ENCODE peak calls at places on chromosomes 7 and 10, in six cellular contexts. N is colonic mucosa, S is breast epithelium, J is brain microvascular endothelial cell, A is H9, H is astrocyte. W is an unnamed sample.
A peak's percentile ranks its signal among the peaks of the same experiment; 100 is the strongest.

GRCh38 chr10:110360857-110361474 is 56.2 kb upstream of the SMNDC1 start:
- DNase-seq in N (no peak), J (no peak), A (no peak), S (no peak), H (peak; percentile 13), W (no peak)

GRCh38 chr10:31034041-31034918 is 2.6 kb upstream of the ZNF438 start:
- DNase-seq in S (no peak), A (no peak), J (peak; percentile 86), N (no peak), H (peak; percentile 99), W (peak; percentile 64)

GRCh38 chr7:100942038-100942774 is 7.1 kb upstream of the MUC3A start:
- DNase-seq in S (no peak), H (no peak), A (no peak), J (no peak), N (peak; percentile 70), W (no peak)

GRCh38 chr10:35640474-35640873 is 1.6 kb downstream of the FZD8 start:
- DNase-seq in A (peak; percentile 78), J (peak; percentile 43), H (peak; percentile 61), S (peak; percentile 35), N (peak; percentile 70), W (no peak)

GRCh38 chr10:89129850-89130396 is 77.2 kb downstream of the CH25H start:
- DNase-seq in H (peak; percentile 75), S (peak; percentile 31), N (peak; percentile 22), J (peak; percentile 83), A (no peak), W (peak; percentile 14)

GRCh38 chr10:50990568-50991495 is 83.5 kb upstream of the PRKG1 start:
- DNase-seq in H (peak; percentile 67), S (no peak), N (peak; percentile 73), A (peak; percentile 54), J (peak; percentile 92), W (peak; percentile 34)

GRCh38 chr10:27701971-27702537 is 43.6 kb downstream of the MKX start:
- DNase-seq in N (no peak), A (no peak), H (no peak), J (no peak), S (no peak), W (no peak)

GRCh38 chr10:102960158-102960557 is 42.1 kb downstream of the CNNM2 start:
- DNase-seq in S (no peak), N (no peak), J (no peak), A (no peak), H (no peak), W (no peak)

GRCh38 chr10:87619705-87620104 is 40.0 kb upstream of the PAPSS2 start:
- DNase-seq in N (no peak), H (peak; percentile 47), A (no peak), J (no peak), S (no peak), W (no peak)

GRCh38 chr10:14330390-14331071 is at the start of gene FRMD4A:
- DNase-seq in A (peak; percentile 43), N (no peak), H (no peak), S (no peak), J (no peak), W (no peak)
- H3K27me3 ChIP-seq in A (no peaks in the 10 kb centered on the region), N (no peaks in the 10 kb centered on the region), H (peaks cover 17% of the 10 kb centered on the region), S (no peaks in the 10 kb centered on the region), J (no peaks in the 10 kb centered on the region), W (peaks cover 5% of the 10 kb centered on the region)

GRCh38 chr10:14879055-14879800 is 562 bp downstream of the SUV39H2 start:
- DNase-seq in H (peak; percentile 5), N (peak; percentile 41), S (peak; percentile 18), A (no peak), J (no peak), W (no peak)

GRCh38 chr10:14889318-14889717 is 10.7 kb downstream of the SUV39H2 start:
- DNase-seq in S (no peak), J (no peak), N (no peak), H (no peak), A (no peak), W (no peak)

GRCh38 chr10:14879801-14880193 is 1.1 kb downstream of the SUV39H2 start:
- DNase-seq in A (no peak), H (no peak), N (no peak), J (no peak), S (no peak), W (no peak)

GRCh38 chr10:14880201-14880600 is 1.5 kb downstream of the SUV39H2 start:
- DNase-seq in N (no peak), S (no peak), J (no peak), A (no peak), H (no peak), W (no peak)

GRCh38 chr10:14884082-14884481 is 5.4 kb downstream of the SUV39H2 start:
- DNase-seq in N (no peak), A (no peak), H (no peak), S (no peak), J (no peak), W (no peak)
- H3K27me3 ChIP-seq in N (no peaks in the 10 kb centered on the region), A (no peaks in the 10 kb centered on the region), H (no peaks in the 10 kb centered on the region), S (no peaks in the 10 kb centered on the region), J (no peaks in the 10 kb centered on the region), W (no peaks in the 10 kb centered on the region)

DNA sequence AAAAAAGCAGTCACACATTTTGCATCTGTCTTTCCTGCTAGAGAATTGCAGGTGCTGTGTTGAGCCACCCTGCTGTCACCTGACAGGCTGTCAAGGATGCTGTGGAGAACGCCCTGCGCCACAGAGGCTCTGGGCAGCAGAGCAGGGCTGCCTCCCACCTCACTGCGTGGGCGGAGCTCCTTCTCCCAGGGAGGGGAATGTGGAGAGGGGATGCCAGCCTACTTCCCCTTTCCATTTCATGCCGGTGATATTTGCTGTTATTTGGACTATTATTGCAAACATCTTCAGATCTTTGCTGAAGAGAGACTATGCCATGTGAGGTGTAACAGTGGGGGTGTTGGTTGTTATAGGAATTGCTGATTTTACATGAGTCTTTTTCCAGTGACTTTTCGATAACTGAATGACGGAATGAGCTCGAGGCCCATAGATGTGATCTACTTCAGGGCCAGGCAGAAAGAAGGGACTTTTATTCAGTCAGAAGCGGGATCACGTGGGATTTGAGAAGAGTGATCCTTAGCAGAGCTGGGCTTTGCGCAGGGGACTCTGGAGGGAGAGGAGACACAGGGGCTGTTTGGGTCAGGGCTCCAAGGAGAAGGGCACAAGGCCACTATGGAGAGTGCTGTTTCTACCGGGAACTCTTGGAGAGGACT is 13.6 kb upstream of the PRKAG2 start:
- DNase-seq in N (no peak), A (peak; percentile 27), H (no peak), S (no peak), J (no peak), W (no peak)
- H3K27me3 ChIP-seq in N (no peaks in the 10 kb centered on the region), A (no peaks in the 10 kb centered on the region), H (peaks cover 53% of the 10 kb centered on the region), S (no peaks in the 10 kb centered on the region), J (peaks cover 21% of the 10 kb centered on the region), W (peaks cover 35% of the 10 kb centered on the region)

GRCh38 chr7:114460021-114460420 is 45.4 kb downstream of the FOXP2 start:
- DNase-seq in A (no peak), N (no peak), H (no peak), S (no peak), J (no peak), W (no peak)
- H3K27me3 ChIP-seq in A (no peaks in the 10 kb centered on the region), N (no peaks in the 10 kb centered on the region), H (no peaks in the 10 kb centered on the region), S (no peaks in the 10 kb centered on the region), J (no peaks in the 10 kb centered on the region), W (no peaks in the 10 kb centered on the region)

GRCh38 chr7:78315119-78315518 is 516.5 kb downstream of the PHTF2 start:
- DNase-seq in S (no peak), A (no peak), N (no peak), J (no peak), H (no peak), W (no peak)
- H3K27me3 ChIP-seq in S (no peaks in the 10 kb centered on the region), A (no peaks in the 10 kb centered on the region), N (no peaks in the 10 kb centered on the region), J (no peaks in the 10 kb centered on the region), H (no peaks in the 10 kb centered on the region), W (no peaks in the 10 kb centered on the region)

GRCh38 chr10:101565370-101565900 is 22.6 kb downstream of the POLL start:
- DNase-seq in S (no peak), N (peak; percentile 8), A (no peak), H (no peak), J (no peak), W (no peak)

GRCh38 chr10:101563007-101563406 is 25.1 kb downstream of the POLL start:
- DNase-seq in J (no peak), H (no peak), S (no peak), A (peak; percentile 13), N (peak; percentile 9), W (no peak)

GRCh38 chr10:101563497-101564040 is 24.5 kb downstream of the POLL start:
- DNase-seq in J (no peak), S (no peak), N (peak; percentile 8), A (peak; percentile 14), H (no peak), W (no peak)

GRCh38 chr10:101565936-101566332 is 22.1 kb downstream of the POLL start:
- DNase-seq in S (no peak), J (no peak), H (no peak), N (peak; percentile 9), A (peak; percentile 24), W (no peak)

DNA sequence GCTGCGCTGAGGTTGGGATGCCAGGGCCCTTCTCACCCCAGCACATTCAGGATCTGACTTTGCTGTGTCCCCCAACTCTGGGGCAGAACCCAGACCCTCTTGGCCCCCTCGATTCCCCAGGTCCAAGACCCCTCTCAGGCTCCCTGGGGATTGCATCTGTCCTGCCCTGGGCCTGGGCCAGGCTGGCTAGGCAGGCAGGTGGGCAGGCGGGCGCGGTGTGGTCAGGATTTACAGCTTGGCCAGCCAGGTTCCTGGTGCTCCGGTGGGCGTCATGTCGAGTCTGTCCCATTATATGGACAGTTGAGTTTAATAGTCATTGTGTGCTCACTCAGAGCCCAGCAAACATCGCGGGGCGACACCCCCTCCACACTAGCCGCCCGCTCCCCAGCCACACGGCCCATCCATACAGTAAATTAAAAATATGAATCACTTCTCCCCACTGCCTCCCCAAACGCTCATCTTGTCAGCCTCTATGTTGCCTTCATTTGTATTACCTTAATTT is 23.5 kb downstream of the POLL start:
- DNase-seq in H (no peak), S (no peak), J (no peak), A (peak; percentile 20), N (peak; percentile 3), W (no peak)
- H3K27me3 ChIP-seq in H (peaks cover 25% of the 10 kb centered on the region), S (no peaks in the 10 kb centered on the region), J (no peaks in the 10 kb centered on the region), A (peaks cover 8% of the 10 kb centered on the region), N (peaks cover 41% of the 10 kb centered on the region), W (peaks cover 56% of the 10 kb centered on the region)

GRCh38 chr10:101069441-101069840 is 7.7 kb downstream of the KAZALD1 start:
- DNase-seq in S (no peak), H (no peak), J (no peak), N (no peak), A (no peak), W (no peak)

GRCh38 chr10:101071885-101072433 is 10.2 kb downstream of the KAZALD1 start:
- DNase-seq in N (no peak), H (no peak), S (no peak), A (no peak), J (no peak), W (no peak)

GRCh38 chr10:101071266-101071884 is 9.6 kb downstream of the KAZALD1 start:
- DNase-seq in N (no peak), J (no peak), S (no peak), A (no peak), H (peak; percentile 65), W (no peak)

GRCh38 chr10:101067356-101068083 is 5.7 kb downstream of the KAZALD1 start:
- DNase-seq in A (peak; percentile 88), N (peak; percentile 90), J (peak; percentile 78), S (peak; percentile 63), H (peak; percentile 51), W (no peak)

DNA sequence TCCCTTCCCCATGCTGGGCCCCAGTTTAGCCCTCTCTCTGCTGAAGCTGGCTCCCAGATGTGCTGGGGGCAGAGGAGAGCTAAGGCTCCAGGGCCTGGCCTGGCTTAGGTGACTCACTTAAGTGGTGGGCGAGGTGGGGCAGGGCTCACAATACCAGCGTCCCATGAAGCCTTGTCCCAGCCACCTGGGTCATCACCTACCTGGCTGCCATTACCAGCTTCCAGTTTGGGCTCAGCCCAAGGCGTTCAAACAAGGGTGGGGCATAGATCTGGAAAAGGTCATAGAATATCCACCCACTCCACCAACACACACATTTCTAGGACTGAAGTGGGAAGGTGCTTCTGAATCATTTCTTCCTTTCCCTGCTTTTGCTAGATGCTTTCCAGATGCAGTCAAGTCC is 8.3 kb downstream of the KAZALD1 start:
- DNase-seq in N (peak; percentile 54), A (no peak), H (no peak), S (no peak), J (no peak), W (no peak)
- H3K27me3 ChIP-seq in N (peaks cover 6% of the 10 kb centered on the region), A (peaks cover 25% of the 10 kb centered on the region), H (peaks cover 34% of the 10 kb centered on the region), S (peaks cover 3% of the 10 kb centered on the region), J (peaks cover 23% of the 10 kb centered on the region), W (peaks cover 29% of the 10 kb centered on the region)

W was measured in kidney epithelial cell.